ENCODE peak calls at places on chromosomes 7 and 10, in eight cellular contexts. O is Panc1; C is CD8-positive, alpha-beta memory T cell; X is tibial artery; R is Peyer's patch; F is transverse colon; V is CD8-positive, alpha-beta T cell; E is epithelial cell of esophagus. Z is an unnamed sample.

GRCh38 chr10:3789621-3790020 is 4.6 kb upstream of the KLF6 start:
- DNase-seq in V (no peak), F (no peak), C (no peak), O (no peak), E (no peak), X (no peak), R (no peak), Z (no peak)

GRCh38 chr7:93569189-93569588 is 5.3 kb downstream of the CALCR start:
- DNase-seq in X (no peak), C (no peak), F (no peak), V (no peak), R (no peak), O (no peak), E (no peak), Z (no peak)

GRCh38 chr10:110324201-110324804 is 19.6 kb upstream of the SMNDC1 start:
- DNase-seq in X (no peak), C (no peak), F (no peak), V (no peak), R (no peak), E (peak), O (no peak), Z (no peak)

GRCh38 chr7:154789404-154789803 is 213.5 kb downstream of the PAXIP1 start:
- DNase-seq in V (no peak), R (no peak), X (no peak), E (no peak), O (no peak), C (no peak), F (no peak), Z (no peak)

GRCh38 chr7:149719050-149719899 is 54.1 kb downstream of the ZNF467 start:
- DNase-seq in E (peak), C (no peak), O (no peak), V (no peak), R (no peak), X (no peak), F (no peak), Z (no peak)

GRCh38 chr7:150897502-150898474 is 45.5 kb downstream of the AOC1 start:
- DNase-seq in E (no peak), F (peak), O (no peak), X (no peak), C (no peak), V (no peak), R (peak), Z (no peak)

GRCh38 chr10:1651280-1651975 is 85.9 kb downstream of the ADARB2 start:
- DNase-seq in F (no peak), C (no peak), R (no peak), X (no peak), V (no peak), O (no peak), E (no peak), Z (no peak)

GRCh38 chr10:118835682-118836326 is 81.0 kb upstream of the CACUL1 start:
- DNase-seq in V (no peak), X (no peak), C (no peak), F (peak), O (no peak), E (peak), R (peak), Z (no peak)

GRCh38 chr10:101772017-101772894 is 3.7 kb downstream of the FGF8 start:
- DNase-seq in F (no peak), V (no peak), R (no peak), C (no peak), O (no peak), E (no peak), X (no peak), Z (no peak)

GRCh38 chr7:7102906-7103305 is 79.4 kb upstream of the C1GALT1 start:
- DNase-seq in F (no peak), X (no peak), E (no peak), R (no peak), O (no peak), V (no peak), C (no peak), Z (no peak)
- H3K4me3 ChIP-seq in F (no peak), X (peak), E (no peak), R (no peak), O (no peak), V (no peak), C (no peak), Z (no peak)

GRCh38 chr7:128165927-128166420 is 75.1 kb upstream of the LEP start:
- DNase-seq in E (no peak), R (no peak), X (no peak), O (no peak), C (no peak), V (no peak), F (no peak), Z (no peak)
- H3K4me3 ChIP-seq in E (no peak), R (no peak), X (no peak), O (no peak), C (no peak), V (no peak), F (no peak), Z (no peak)

DNA sequence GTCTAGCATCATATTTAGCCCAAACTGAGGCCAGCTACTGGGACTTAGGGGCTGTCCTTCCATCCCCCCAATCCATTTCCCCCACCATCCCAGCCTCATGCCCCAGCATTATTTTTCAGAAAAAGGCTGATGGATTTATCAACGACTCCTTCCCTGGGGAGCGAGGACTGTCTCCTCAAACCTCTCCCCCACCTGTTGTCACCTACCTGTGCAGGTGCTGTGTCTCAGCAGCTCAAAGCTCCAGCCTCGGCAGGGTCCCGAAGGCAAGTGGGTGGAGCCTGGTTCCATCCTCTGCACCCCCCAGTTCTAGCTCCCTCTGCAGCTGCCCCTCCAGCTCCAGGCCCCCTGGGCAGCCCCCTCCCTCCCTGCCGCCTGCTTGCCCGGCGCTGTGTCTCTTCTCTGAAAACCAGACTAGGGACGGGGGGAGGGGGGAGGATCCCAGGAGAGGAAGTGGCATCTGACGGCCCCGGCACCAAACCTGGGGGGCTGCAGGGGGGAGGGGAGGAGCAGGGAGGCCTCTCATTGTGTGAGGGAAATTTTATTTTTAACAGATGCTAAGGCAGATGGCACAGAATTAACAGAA is 61.7 kb upstream of the PAX2 start:
- DNase-seq in C (no peak), E (no peak), X (no peak), R (no peak), V (no peak), O (no peak), F (no peak), Z (no peak)
- H3K4me3 ChIP-seq in C (no peak), E (no peak), X (no peak), R (no peak), V (no peak), O (no peak), F (no peak), Z (no peak)

DNA sequence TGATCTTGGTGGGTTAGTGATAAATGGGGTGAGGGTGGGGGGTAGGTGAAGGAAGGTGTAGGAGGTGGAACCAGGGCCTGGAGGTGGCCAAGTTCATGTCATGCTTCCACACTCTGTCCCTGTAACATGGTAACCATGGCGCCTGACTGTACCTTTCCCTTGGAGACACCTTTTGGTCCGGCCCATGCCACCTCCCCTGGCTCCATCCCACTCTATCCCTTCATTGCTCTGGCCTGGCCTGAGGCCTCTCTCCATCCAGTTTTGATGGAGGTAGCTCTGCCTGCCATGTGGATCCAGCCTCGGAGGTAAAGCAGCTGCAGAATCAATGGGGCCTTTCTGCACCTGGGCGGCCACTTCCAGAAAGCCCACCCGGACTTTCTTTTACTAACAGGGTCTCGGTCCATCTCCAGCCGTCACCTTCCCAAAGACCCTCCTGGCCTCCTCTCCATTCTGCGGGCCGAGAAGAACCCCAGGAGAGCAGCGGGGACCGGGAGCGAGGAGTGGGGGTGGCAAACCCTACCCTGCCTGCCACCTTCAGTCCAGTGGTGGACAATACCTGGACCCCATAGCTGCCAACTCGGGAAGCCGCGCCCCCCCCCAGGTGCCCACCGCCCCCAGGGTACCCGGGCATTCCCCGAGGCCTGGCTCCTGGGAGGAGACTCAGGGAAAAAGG is 504 bp upstream of the TRRAP start:
- DNase-seq in C (no peak), O (no peak), X (no peak), R (no peak), V (no peak), E (no peak), F (no peak), Z (no peak)
- H3K4me3 ChIP-seq in C (peak), O (peak), X (peak), R (peak), V (peak), E (peak), F (peak), Z (peak)

GRCh38 chr7:45037876-45038275 is 37.9 kb downstream of the CCM2 start:
- DNase-seq in C (no peak), E (no peak), O (no peak), F (no peak), X (no peak), R (no peak), V (no peak), Z (no peak)

GRCh38 chr7:45035371-45035770 is 35.4 kb downstream of the CCM2 start:
- DNase-seq in V (no peak), O (no peak), X (no peak), R (no peak), E (no peak), F (no peak), C (no peak), Z (no peak)

GRCh38 chr7:45036801-45037200 is 36.8 kb downstream of the CCM2 start:
- DNase-seq in O (no peak), X (no peak), F (no peak), V (no peak), C (no peak), E (no peak), R (no peak), Z (no peak)

GRCh38 chr7:45036317-45036716 is 36.3 kb downstream of the CCM2 start:
- DNase-seq in O (no peak), X (no peak), R (no peak), E (no peak), C (no peak), V (no peak), F (no peak), Z (no peak)

DNA sequence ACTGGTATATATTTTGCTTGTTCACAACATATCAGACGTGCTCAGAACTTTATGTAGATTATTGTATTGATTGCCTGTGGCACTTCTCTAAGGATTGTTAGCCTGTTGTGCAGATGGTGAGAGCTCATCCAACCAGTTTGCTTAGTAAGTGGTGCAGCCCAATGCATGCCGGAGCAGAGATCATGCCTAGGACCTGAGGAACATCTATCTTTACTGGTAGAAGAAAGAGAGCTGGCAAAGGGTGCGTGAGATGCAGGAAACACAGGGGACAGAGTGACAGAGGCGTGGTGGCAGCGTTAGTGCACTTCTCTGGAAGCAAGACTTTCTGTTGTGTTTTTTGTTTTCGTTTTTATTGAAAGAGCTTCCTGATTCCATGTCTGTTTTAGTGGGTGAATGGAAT is 35.9 kb downstream of the CCM2 start:
- DNase-seq in V (no peak), C (no peak), X (no peak), F (no peak), O (no peak), E (peak), R (no peak), Z (no peak)
- H3K4me3 ChIP-seq in V (peak), C (peak), X (no peak), F (no peak), O (no peak), E (no peak), R (no peak), Z (no peak)

GRCh38 chr7:1940863-1941262 is 270.8 kb downstream of the ELFN1 start:
- DNase-seq in C (no peak), O (no peak), E (no peak), V (no peak), R (no peak), X (no peak), F (no peak), Z (no peak)

GRCh38 chr7:1940402-1940786 is 270.3 kb downstream of the ELFN1 start:
- DNase-seq in X (peak), V (peak), E (peak), C (peak), O (no peak), R (peak), F (peak), Z (peak)

GRCh38 chr7:1941464-1942025 is 271.5 kb downstream of the ELFN1 start:
- DNase-seq in O (no peak), R (no peak), F (no peak), V (no peak), X (no peak), C (no peak), E (no peak), Z (peak)

GRCh38 chr7:1938788-1939433 is 268.8 kb downstream of the ELFN1 start:
- DNase-seq in R (no peak), X (no peak), F (no peak), O (no peak), C (no peak), V (no peak), E (no peak), Z (peak)

GRCh38 chr7:1939434-1940401 is 269.6 kb downstream of the ELFN1 start:
- DNase-seq in V (peak), X (no peak), O (no peak), F (no peak), R (no peak), C (no peak), E (peak), Z (peak)
- H3K4me3 ChIP-seq in V (peak), X (no peak), O (no peak), F (no peak), R (peak), C (peak), E (no peak), Z (peak)